ENCODE peak calls at places on chromosomes 13 and 19, in ten cellular contexts. V is endothelial cell; P is fibroblast of pulmonary artery; Q is kidney tubule cell; A is NCI-H2081; M is amniotic stem cell; T is AG10803; U is hypothalamus; B is EH; O is effector memory CD8-positive, alpha-beta T cell. N is an unnamed sample.

GRCh38 chr13:80362488-80362887 is 21.6 kb upstream of the SPRY2 start:
- DNase-seq in V (no peak), P (no peak), Q (no peak), A (no peak), M (no peak), T (no peak), U (no peak), B (no peak), O (no peak), N (no peak)

GRCh38 chr13:31452525-31452924 is 252.8 kb downstream of the B3GLCT start:
- DNase-seq in V (no peak), P (no peak), Q (no peak), A (no peak), M (no peak), T (no peak), U (no peak), B (no peak), O (no peak), N (no peak)

GRCh38 chr19:58328999-58329398 is 2.2 kb downstream of the ZSCAN22 start:
- DNase-seq in V (peak), P (no peak), Q (no peak), A (peak), M (no peak), T (no peak), U (no peak), B (no peak), O (no peak), N (no peak)

GRCh38 chr19:55227241-55228014 is 1.1 kb downstream of the TMEM86B start:
- DNase-seq in V (no peak), P (no peak), Q (no peak), A (no peak), M (no peak), T (no peak), U (no peak), B (no peak), O (no peak), N (no peak)

GRCh38 chr19:51471527-51471926 is 6.8 kb upstream of the CEACAM18 start:
- DNase-seq in V (no peak), P (peak), Q (no peak), A (no peak), M (no peak), T (no peak), U (no peak), B (no peak), O (no peak), N (no peak)

GRCh38 chr19:850221-850978 is 1.7 kb upstream of the ELANE start:
- DNase-seq in V (no peak), P (peak), Q (peak), A (no peak), M (no peak), T (peak), U (peak), B (peak), O (no peak), N (no peak)

GRCh38 chr13:93561553-93561952 is 334.9 kb downstream of the GPC6 start:
- DNase-seq in V (no peak), P (no peak), Q (no peak), A (peak), M (no peak), T (no peak), U (no peak), B (no peak), O (no peak), N (no peak)

GRCh38 chr19:38862321-38863059 is 12.7 kb upstream of the HNRNPL start:
- DNase-seq in V (no peak), P (peak), Q (no peak), A (peak), M (no peak), T (peak), U (no peak), B (peak), O (no peak), N (no peak)

GRCh38 chr13:100423375-100423774 is 165.2 kb downstream of the GGACT start:
- DNase-seq in V (no peak), P (peak), Q (peak), A (no peak), M (no peak), T (peak), U (no peak), B (peak), O (no peak), N (no peak)

GRCh38 chr19:2675892-2676291 is 26.6 kb downstream of the GNG7 start:
- DNase-seq in V (no peak), P (no peak), Q (no peak), A (no peak), M (no peak), T (no peak), U (peak), B (no peak), O (no peak), N (no peak)

GRCh38 chr19:31641591-31641990 is 292.4 kb upstream of the TSHZ3 start:
- DNase-seq in V (no peak), P (no peak), Q (no peak), A (no peak), M (no peak), T (no peak), U (no peak), B (no peak), O (no peak), N (no peak)

GRCh38 chr13:95020298-95020987 is 280.8 kb downstream of the ABCC4 start:
- DNase-seq in V (no peak), P (peak), Q (peak), A (peak), M (no peak), T (no peak), U (no peak), B (peak), O (no peak), N (no peak)

GRCh38 chr19:14073925-14074838 is 1.6 kb downstream of the MISP3 start:
- DNase-seq in V (no peak), P (no peak), Q (no peak), A (peak), M (no peak), T (no peak), U (peak), B (no peak), O (no peak), N (no peak)

GRCh38 chr19:18223860-18224524 is 2.2 kb downstream of the PDE4C start:
- DNase-seq in V (peak), P (no peak), Q (no peak), A (peak), M (no peak), T (no peak), U (peak), B (no peak), O (no peak), N (no peak)

GRCh38 chr19:8204961-8205360 is 4.2 kb upstream of the CERS4 start:
- DNase-seq in V (no peak), P (no peak), Q (no peak), A (peak), M (no peak), T (no peak), U (no peak), B (no peak), O (no peak), N (no peak)

GRCh38 chr13:109892101-109892500 is 105.7 kb upstream of the IRS2 start:
- DNase-seq in V (no peak), P (no peak), Q (no peak), A (no peak), M (no peak), T (no peak), U (no peak), B (no peak), O (no peak), N (no peak)

GRCh38 chr19:48329167-48329891 is 4.0 kb downstream of the EMP3 start:
- DNase-seq in V (no peak), P (peak), Q (peak), A (no peak), M (peak), T (peak), U (no peak), B (peak), O (peak), N (no peak)

N was measured in SK-N-MC.